ENCODE peak calls at places on chromosomes 7 and 10, in six cellular contexts. M is amygdala, S is mesothelial cell of epicardium, N is NCI-H69, Z is left cardiac atrium, G is GF-D8. Y is an unnamed sample.

GRCh38 chr7:70460562-70460961 is 671.4 kb upstream of the GALNT17 start:
- DNase-seq in M (no peak), S (no peak), G (no peak), N (no peak), Z (no peak), Y (no peak)

GRCh38 chr10:132649651-132650360 is 112.2 kb downstream of the INPP5A start:
- DNase-seq in G (no peak), Z (no peak), M (no peak), S (no peak), N (no peak), Y (peak; percentile 54)

GRCh38 chr10:21929070-21929469 is 74.5 kb downstream of the DNAJC1 start:
- DNase-seq in N (peak; percentile 35), G (no peak), M (no peak), S (no peak), Z (no peak), Y (no peak)

GRCh38 chr7:45089314-45089891 is 634 bp upstream of the NACAD start:
- DNase-seq in G (no peak), M (peak; percentile 98), S (no peak), Z (peak; percentile 61), N (peak; percentile 95), Y (peak; percentile 54)

GRCh38 chr7:22730921-22731654 is 4.1 kb downstream of the IL6 start:
- DNase-seq in G (no peak), Z (no peak), S (no peak), M (no peak), N (no peak), Y (no peak)

GRCh38 chr7:74292757-74293576 is 3.8 kb downstream of the CLIP2 start:
- DNase-seq in Z (no peak), N (peak; percentile 19), M (no peak), G (no peak), S (no peak), Y (no peak)

GRCh38 chr7:79461660-79462059 is 8.2 kb upstream of the MAGI2 start:
- DNase-seq in Z (no peak), G (no peak), S (no peak), M (no peak), N (no peak), Y (no peak)

GRCh38 chr10:88070080-88070880 is 206.9 kb downstream of the PTEN start:
- DNase-seq in G (no peak), N (no peak), S (no peak), Z (no peak), M (no peak), Y (no peak)

GRCh38 chr7:125892434-125892833 is 962.8 kb upstream of the POT1 start:
- DNase-seq in N (no peak), M (no peak), G (no peak), S (no peak), Z (no peak), Y (no peak)

GRCh38 chr10:45673074-45673628 is 579 bp upstream of the ZFAND4 start:
- DNase-seq in N (peak; percentile 64), G (no peak), Z (peak; percentile 24), S (no peak), M (no peak), Y (no peak)

GRCh38 chr7:2820508-2820934 is 23.6 kb downstream of the GNA12 start:
- DNase-seq in Z (peak; percentile 86), M (no peak), N (no peak), S (no peak), G (peak; percentile 18), Y (peak; percentile 86)

GRCh38 chr10:128035557-128035973 is 90.7 kb downstream of the MKI67 start:
- DNase-seq in S (no peak), N (no peak), G (no peak), Z (peak; percentile 60), M (no peak), Y (peak; percentile 51)

GRCh38 chr10:116659049-116659670 is 38.4 kb downstream of the PNLIPRP2 start:
- DNase-seq in M (no peak), Z (no peak), G (no peak), N (no peak), S (no peak), Y (no peak)

GRCh38 chr7:96695581-96695980 is 14.1 kb downstream of the SEM1 start:
- DNase-seq in Z (no peak), S (no peak), M (no peak), N (no peak), G (no peak), Y (no peak)

GRCh38 chr10:86970152-86970886 is 2.0 kb downstream of the ADIRF start:
- DNase-seq in Z (peak; percentile 89), G (no peak), N (no peak), S (no peak), M (no peak), Y (peak; percentile 77)

GRCh38 chr10:95475827-95476481 is 85.2 kb downstream of the SORBS1 start:
- DNase-seq in Z (no peak), S (no peak), N (peak; percentile 56), M (no peak), G (no peak), Y (no peak)

GRCh38 chr10:103854687-103855423 is 521 bp downstream of the SH3PXD2A start:
- DNase-seq in Z (peak; percentile 65), M (peak; percentile 30), N (peak; percentile 56), S (no peak), G (no peak), Y (no peak)

GRCh38 chr7:102227371-102227770 is 59.3 kb upstream of the SH2B2 start:
- DNase-seq in Z (no peak), N (no peak), G (no peak), S (no peak), M (no peak), Y (peak; percentile 53)

GRCh38 chr7:56157238-56157790 is 41.1 kb upstream of the NUPR2 start:
- DNase-seq in Z (no peak), G (no peak), M (no peak), S (no peak), N (peak; percentile 99), Y (no peak)

GRCh38 chr10:129323311-129323710 is 143.7 kb upstream of the MGMT start:
- DNase-seq in N (no peak), Z (no peak), S (no peak), M (no peak), G (no peak), Y (no peak)

GRCh38 chr7:144736880-144737493 is 98.9 kb downstream of the TPK1 start:
- DNase-seq in S (no peak), G (no peak), N (peak; percentile 14), Z (no peak), M (no peak), Y (no peak)

GRCh38 chr7:158933468-158934139 is 77.2 kb downstream of the DYNC2I1 start:
- DNase-seq in N (no peak), G (no peak), Z (no peak), M (no peak), S (no peak), Y (no peak)

GRCh38 chr7:9945882-9946281 is 1027.8 kb upstream of the PHF14 start:
- DNase-seq in G (no peak), S (no peak), M (no peak), N (peak; percentile 95), Z (no peak), Y (no peak)

GRCh38 chr10:70190581-70190980 is 20.3 kb upstream of the SAR1A start:
- DNase-seq in S (no peak), Z (no peak), G (no peak), N (no peak), M (no peak), Y (no peak)

GRCh38 chr7:44140341-44140740 is 791 bp downstream of the MYL7 start:
- DNase-seq in Z (no peak), S (no peak), N (no peak), G (no peak), M (no peak), Y (no peak)

GRCh38 chr7:84237533-84238173 is 43.1 kb upstream of the SEMA3A start:
- DNase-seq in S (no peak), Z (no peak), M (no peak), N (peak; percentile 31), G (no peak), Y (no peak)

GRCh38 chr10:50367732-50368131 is 116.4 kb upstream of the ASAH2 start:
- DNase-seq in G (no peak), M (no peak), N (peak; percentile 30), S (no peak), Z (no peak), Y (no peak)

GRCh38 chr10:3787001-3787400 is 2.0 kb upstream of the KLF6 start:
- DNase-seq in G (no peak), N (no peak), M (no peak), S (no peak), Z (no peak), Y (no peak)

GRCh38 chr7:2863461-2864066 is 19.5 kb upstream of the GNA12 start:
- DNase-seq in M (no peak), S (no peak), G (peak; percentile 91), N (peak; percentile 90), Z (peak; percentile 87), Y (peak; percentile 83)

GRCh38 chr7:89223906-89224395 is 428.4 kb upstream of the TEX47 start:
- DNase-seq in M (no peak), N (no peak), Z (no peak), S (no peak), G (no peak), Y (no peak)